ENCODE peak calls at places on chromosomes 16 and 17, in five cellular contexts. I is esophagus squamous epithelium, P is testis, X is Peyer's patch, K is HCT116. J is an unnamed sample.

GRCh38 chr17:78724544-78724943 is 57.5 kb downstream of the CYTH1 start:
- DNase-seq in I (no peak), P (no peak), X (no peak), K (no peak), J (no peak)

GRCh38 chr16:67504190-67505021 is 21.1 kb upstream of the AGRP start:
- DNase-seq in I (no peak), P (peak), X (peak), K (no peak), J (no peak)

GRCh38 chr16:31052131-31052530 is 18.8 kb downstream of the STX4 start:
- DNase-seq in I (no peak), P (no peak), X (no peak), K (peak), J (no peak)

GRCh38 chr16:69762843-69763556 is 868 bp downstream of the WWP2 start:
- DNase-seq in I (no peak), P (no peak), X (no peak), K (no peak), J (no peak)

GRCh38 chr16:81530296-81530721 is 85.7 kb downstream of the CMIP start:
- DNase-seq in I (no peak), P (no peak), X (no peak), K (no peak), J (no peak)

GRCh38 chr17:48757524-48757961 is 29.0 kb upstream of the HOXB13 start:
- DNase-seq in I (no peak), P (no peak), X (no peak), K (no peak), J (no peak)

GRCh38 chr16:87562201-87562600 is 40.1 kb upstream of the JPH3 start:
- DNase-seq in I (no peak), P (no peak), X (no peak), K (no peak), J (no peak)

GRCh38 chr16:11783319-11784047 is 13.6 kb downstream of the ZC3H7A start:
- DNase-seq in I (no peak), P (no peak), X (peak), K (no peak), J (no peak)

GRCh38 chr16:81987706-81988105 is 23.6 kb downstream of the SDR42E1 start:
- DNase-seq in I (no peak), P (no peak), X (no peak), K (peak), J (peak)

GRCh38 chr17:51046527-51047384 is 73.9 kb downstream of the SPAG9 start:
- DNase-seq in I (no peak), P (peak), X (no peak), K (no peak), J (peak)

GRCh38 chr16:82660078-82660645 is 33.4 kb downstream of the CDH13 start:
- DNase-seq in I (no peak), P (no peak), X (no peak), K (no peak), J (no peak)

GRCh38 chr17:5694507-5694906 is 110.2 kb upstream of the NLRP1 start:
- DNase-seq in I (no peak), P (no peak), X (no peak), K (no peak), J (no peak)

GRCh38 chr17:48388955-48389764 is 40.9 kb downstream of the SKAP1 start:
- DNase-seq in I (no peak), P (no peak), X (no peak), K (no peak), J (no peak)

GRCh38 chr17:43760254-43760852 is 1.8 kb upstream of the SOST start:
- DNase-seq in I (no peak), P (peak), X (peak), K (peak), J (peak)

GRCh38 chr17:4710693-4711634 is 532 bp downstream of the ARRB2 start:
- DNase-seq in I (no peak), P (no peak), X (peak), K (no peak), J (no peak)

GRCh38 chr16:46947900-46948547 is 25.4 kb downstream of the DNAJA2 start:
- DNase-seq in I (no peak), P (no peak), X (no peak), K (peak), J (no peak)

GRCh38 chr17:301681-302299 is 50.8 kb downstream of the RPH3AL start:
- DNase-seq in I (no peak), P (no peak), X (no peak), K (no peak), J (no peak)

GRCh38 chr17:60525624-60526514 is at the start of gene APPBP2:
- DNase-seq in I (peak), P (peak), X (peak), K (peak), J (peak)
- TF ChIP-seq POLR2A in I (peak), P (peak), X (peak), K (peak), J (peak)

DNA sequence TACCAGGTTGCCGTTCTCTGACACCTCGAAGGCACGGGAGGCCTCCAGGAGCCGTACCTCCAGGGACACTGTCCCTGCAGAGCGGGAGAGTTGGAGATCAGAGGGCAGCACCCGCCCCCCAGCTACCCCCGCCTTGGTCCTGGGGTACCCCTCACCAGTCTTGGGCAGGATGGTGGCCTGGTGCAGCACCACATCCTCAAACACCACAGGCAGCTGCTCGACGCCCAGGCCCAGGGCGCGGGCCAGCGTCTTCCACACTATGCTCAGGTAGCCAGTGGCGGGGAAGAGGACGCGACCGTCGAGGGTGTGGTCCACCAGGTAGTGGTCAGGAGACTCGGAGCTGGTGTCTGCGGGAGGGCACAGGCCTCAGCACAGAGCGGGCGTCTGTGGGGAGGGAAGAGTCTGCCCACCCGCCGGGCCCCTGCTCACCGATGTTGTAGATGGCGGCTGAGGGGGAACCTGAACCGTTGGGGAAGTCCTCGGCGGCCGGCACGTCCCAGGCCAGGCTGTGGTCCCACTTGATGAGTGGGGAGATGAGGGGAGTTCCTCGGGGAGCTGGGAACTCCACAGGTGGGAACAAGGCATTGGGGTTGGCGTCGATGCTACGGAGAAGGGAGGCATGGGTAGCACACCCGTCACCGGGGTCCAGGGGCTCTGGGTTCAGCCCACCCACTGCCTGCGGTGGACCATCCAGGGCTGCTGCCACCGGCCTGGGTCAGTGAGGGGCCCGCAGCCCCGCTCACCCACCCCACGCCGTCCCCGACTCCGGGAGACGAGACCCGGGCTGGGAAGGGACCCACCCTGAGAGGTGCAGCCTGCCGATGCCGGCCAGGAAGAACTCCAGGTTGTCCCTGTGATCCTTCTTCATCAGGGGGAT is 9.8 kb downstream of the FASN start:
- DNase-seq in I (no peak), P (no peak), X (no peak), K (no peak), J (no peak)
- TF ChIP-seq POLR2A in I (no peak), P (no peak), X (no peak), K (no peak), J (no peak)

GRCh38 chr16:807345-808251 is 7.1 kb upstream of the GNG13 start:
- DNase-seq in I (peak), P (peak), X (peak), K (peak), J (peak)
- TF ChIP-seq POLR2A in I (peak), P (peak), X (peak), K (peak), J (peak)

DNA sequence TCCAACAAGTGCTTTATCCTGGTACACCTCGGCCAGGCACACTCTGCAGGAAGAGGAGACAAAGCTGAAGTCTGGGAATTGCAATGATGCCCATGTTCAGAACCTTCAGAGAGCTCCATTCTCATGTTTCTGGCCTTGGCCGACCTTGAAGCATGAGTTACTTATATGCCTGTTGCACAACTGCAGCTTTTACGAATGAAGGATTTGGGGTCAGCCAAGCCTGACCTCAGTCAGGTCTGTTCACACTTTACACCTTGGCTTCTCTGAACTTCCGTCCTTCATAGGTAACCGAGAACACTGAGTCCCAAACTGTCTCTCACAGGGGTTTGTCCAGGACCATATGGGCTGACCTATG is 66.7 kb downstream of the GTF3C1 start:
- DNase-seq in I (no peak), P (no peak), X (no peak), K (no peak), J (no peak)
- TF ChIP-seq POLR2A in I (no peak), P (no peak), X (no peak), K (no peak), J (no peak)